ENCODE peak calls at places on chromosomes 2 and 18, in seven cellular contexts. H is mesendoderm, Y is IMR-90, D is H1, J is neuronal stem cell, G is mesenchymal stem cell, P is trophoblast cell. A is an unnamed sample.
A peak's percentile ranks its signal among the peaks of the same experiment; 100 is the strongest.

GRCh38 chr2:64134813-64135212 is 9.4 kb downstream of the PELI1 start:
- DNase-seq in H (no peak), Y (no peak), D (no peak), J (no peak), G (no peak), P (no peak), A (no peak)

GRCh38 chr2:146997945-146998344 is 846.9 kb upstream of the ACVR2A start:
- DNase-seq in H (no peak), Y (no peak), D (no peak), J (no peak), G (no peak), P (no peak), A (no peak)

GRCh38 chr18:13877133-13877532 is 38.2 kb downstream of the MC2R start:
- DNase-seq in H (peak; percentile 25), Y (no peak), D (no peak), J (no peak), G (no peak), P (no peak), A (no peak)

GRCh38 chr18:35692866-35693265 is 111.3 kb downstream of the GALNT1 start:
- DNase-seq in H (no peak), Y (no peak), D (no peak), J (no peak), G (no peak), P (no peak), A (no peak)

GRCh38 chr2:46029332-46029811 is 267.8 kb upstream of the EPAS1 start:
- DNase-seq in H (no peak), Y (peak; percentile 91), D (no peak), J (no peak), G (peak; percentile 94), P (no peak), A (no peak)

GRCh38 chr2:201148434-201148833 is 32.5 kb downstream of the CFLAR start:
- DNase-seq in H (no peak), Y (no peak), D (no peak), J (no peak), G (peak; percentile 10), P (no peak), A (no peak)

GRCh38 chr2:45938649-45939511 is 287.4 kb downstream of the PRKCE start:
- DNase-seq in H (peak; percentile 88), Y (peak; percentile 97), D (no peak), J (no peak), G (peak; percentile 97), P (peak; percentile 93), A (peak; percentile 56)

GRCh38 chr18:46756559-46757201 is at the start of gene ST8SIA5:
- DNase-seq in H (peak; percentile 53), Y (no peak), D (peak; percentile 46), J (peak; percentile 40), G (peak; percentile 10), P (no peak), A (peak; percentile 79)

GRCh38 chr2:149160701-149161217 is 122.3 kb downstream of the LYPD6B start:
- DNase-seq in H (peak; percentile 54), Y (no peak), D (no peak), J (no peak), G (peak; percentile 52), P (peak; percentile 66), A (no peak)

DNA sequence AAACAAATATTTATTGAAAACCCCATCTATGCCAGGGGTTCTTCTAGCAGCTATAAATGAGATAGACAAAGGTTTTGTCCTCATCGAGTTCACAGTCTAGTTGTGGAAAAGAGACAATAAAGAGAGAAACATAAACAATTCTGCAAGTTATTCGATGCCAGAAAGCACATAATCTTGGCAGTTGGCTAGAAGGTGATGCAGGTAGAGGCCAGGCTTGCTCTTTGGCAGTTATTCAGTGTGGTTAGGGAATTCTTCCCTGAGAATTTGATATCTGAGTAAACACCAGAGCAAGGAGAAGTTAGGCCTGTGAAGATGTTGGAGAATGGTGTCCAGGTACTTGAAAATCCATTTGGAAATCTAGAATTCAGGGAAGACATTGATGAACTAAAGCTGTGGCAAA is 547.4 kb downstream of the SLC4A3 start:
- DNase-seq in H (no peak), Y (no peak), D (no peak), J (no peak), G (no peak), P (no peak), A (no peak)
- H2BK5ac ChIP-seq in H (no peak overlapping the region), Y (no peak overlapping the region), D (no peak overlapping the region), J (no peak overlapping the region), G (no peak overlapping the region), P (no peak overlapping the region), A (no peak overlapping the region)

GRCh38 chr2:230695551-230695950 is 17.1 kb upstream of the CAB39 start:
- DNase-seq in H (no peak), Y (no peak), D (no peak), J (no peak), G (no peak), P (peak; percentile 33), A (no peak)

GRCh38 chr2:230694241-230694640 is 18.4 kb upstream of the CAB39 start:
- DNase-seq in H (no peak), Y (no peak), D (no peak), J (no peak), G (no peak), P (peak; percentile 97), A (no peak)

GRCh38 chr2:230697676-230698075 is 15.0 kb upstream of the CAB39 start:
- DNase-seq in H (no peak), Y (peak; percentile 62), D (no peak), J (no peak), G (no peak), P (no peak), A (no peak)

GRCh38 chr2:230693411-230693810 is 19.2 kb upstream of the CAB39 start:
- DNase-seq in H (no peak), Y (no peak), D (no peak), J (no peak), G (no peak), P (peak; percentile 93), A (no peak)

GRCh38 chr2:230696670-230697069 is 16.0 kb upstream of the CAB39 start:
- DNase-seq in H (no peak), Y (no peak), D (no peak), J (no peak), G (no peak), P (no peak), A (no peak)
- H2BK5ac ChIP-seq in H (no peak overlapping the region), Y (no peak overlapping the region), D (no peak overlapping the region), J (no peak overlapping the region), G (no peak overlapping the region), P (peak overlapping the region; percentile 52), A (no peak overlapping the region)

GRCh38 chr2:20225294-20226151 is 593 bp upstream of the SDC1 start:
- DNase-seq in H (peak; percentile 76), Y (peak; percentile 50), D (peak; percentile 51), J (peak; percentile 77), G (peak; percentile 57), P (no peak), A (peak; percentile 84)
- H2BK5ac ChIP-seq in H (no peak overlapping the region), Y (no peak overlapping the region), D (peak overlapping the region; percentile 52), J (peak overlapping the region; percentile 99), G (no peak overlapping the region), P (peak overlapping the region; percentile 25), A (no peak overlapping the region)

GRCh38 chr2:43033466-43034241 is 192.8 kb downstream of the ZFP36L2 start:
- DNase-seq in H (no peak), Y (no peak), D (no peak), J (no peak), G (no peak), P (no peak), A (no peak)

GRCh38 chr2:43038034-43038719 is 188.2 kb downstream of the ZFP36L2 start:
- DNase-seq in H (no peak), Y (peak; percentile 35), D (no peak), J (no peak), G (peak; percentile 46), P (peak; percentile 90), A (no peak)

GRCh38 chr2:43034921-43035320 is 191.5 kb downstream of the ZFP36L2 start:
- DNase-seq in H (no peak), Y (no peak), D (no peak), J (no peak), G (no peak), P (no peak), A (no peak)

GRCh38 chr2:43034242-43034619 is 192.2 kb downstream of the ZFP36L2 start:
- DNase-seq in H (no peak), Y (no peak), D (no peak), J (no peak), G (no peak), P (no peak), A (no peak)

GRCh38 chr2:43035922-43036321 is 190.5 kb downstream of the ZFP36L2 start:
- DNase-seq in H (no peak), Y (no peak), D (no peak), J (no peak), G (no peak), P (no peak), A (no peak)
- H2BK5ac ChIP-seq in H (no peak overlapping the region), Y (no peak overlapping the region), D (no peak overlapping the region), J (no peak overlapping the region), G (no peak overlapping the region), P (no peak overlapping the region), A (no peak overlapping the region)

GRCh38 chr2:10951558-10952414 is 40.1 kb downstream of the KCNF1 start:
- DNase-seq in H (no peak), Y (peak; percentile 23), D (no peak), J (no peak), G (peak; percentile 26), P (no peak), A (no peak)
- H2BK5ac ChIP-seq in H (no peak overlapping the region), Y (no peak overlapping the region), D (no peak overlapping the region), J (no peak overlapping the region), G (no peak overlapping the region), P (no peak overlapping the region), A (no peak overlapping the region)

GRCh38 chr2:159454185-159454584 is 162.2 kb downstream of the BAZ2B start:
- DNase-seq in H (no peak), Y (peak; percentile 37), D (no peak), J (no peak), G (peak; percentile 15), P (peak; percentile 35), A (no peak)
- H2BK5ac ChIP-seq in H (no peak overlapping the region), Y (no peak overlapping the region), D (no peak overlapping the region), J (no peak overlapping the region), G (no peak overlapping the region), P (no peak overlapping the region), A (no peak overlapping the region)

DNA sequence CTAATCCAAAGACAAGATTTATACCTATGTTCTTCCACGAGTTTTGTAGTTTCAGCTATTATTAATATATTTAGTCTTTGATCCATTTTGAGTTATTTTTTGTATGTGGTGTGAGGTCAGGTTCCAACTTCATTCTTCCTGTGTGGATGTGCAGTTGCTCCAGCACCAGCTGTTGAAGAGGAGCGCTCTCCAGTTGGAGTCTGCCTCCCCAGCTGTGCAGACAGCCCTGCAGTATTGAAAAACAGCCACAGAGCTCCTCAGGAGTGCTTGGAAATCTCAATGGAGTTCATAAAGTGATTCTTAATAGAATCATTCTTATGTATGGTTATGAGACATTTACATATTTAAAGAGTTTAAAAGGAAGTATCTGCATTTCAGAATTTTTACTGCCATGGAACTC is 17.3 kb downstream of the DGKD start:
- DNase-seq in H (no peak), Y (no peak), D (no peak), J (no peak), G (no peak), P (no peak), A (no peak)
- H2BK5ac ChIP-seq in H (no peak overlapping the region), Y (no peak overlapping the region), D (no peak overlapping the region), J (no peak overlapping the region), G (no peak overlapping the region), P (no peak overlapping the region), A (no peak overlapping the region)

GRCh38 chr2:121360566-121361300 is 75.7 kb upstream of the TFCP2L1 start:
- DNase-seq in H (no peak), Y (peak; percentile 93), D (no peak), J (no peak), G (peak; percentile 25), P (no peak), A (no peak)
- H2BK5ac ChIP-seq in H (no peak overlapping the region), Y (peak overlapping the region; percentile 75), D (no peak overlapping the region), J (no peak overlapping the region), G (no peak overlapping the region), P (no peak overlapping the region), A (no peak overlapping the region)

A was measured in H9.